ENCODE peak calls at places on chromosome X, in seven cellular contexts. U is uterus; I is stimulated activated CD4-positive, alpha-beta T cell treated with anti-CD3 and anti-CD28 coated beads, Interleukin-12 subunit alpha, Interleukin-12 subunit beta, amount 100 ng/mL, for 24 hours; M is EL; J is EH; W is mucosa of descending colon; E is activated CD4-positive, alpha-beta T cell treated with anti-CD3 and anti-CD28 coated beads for 4 hours. H is an unnamed sample.

GRCh38 chrX:123324628-123325027 is 140.6 kb downstream of the GRIA3 start:
- DNase-seq in M (peak), W (no peak), U (no peak), J (peak), I (no peak), E (no peak), H (peak)

GRCh38 chrX:151875270-151876026 is 37.2 kb upstream of the MAGEA4 start:
- DNase-seq in I (no peak), J (peak), W (no peak), E (no peak), U (no peak), M (no peak), H (no peak)

GRCh38 chrX:110210417-110211139 is 107.3 kb downstream of the AMMECR1 start:
- DNase-seq in E (no peak), I (no peak), M (peak), U (no peak), J (peak), W (no peak), H (peak)

GRCh38 chrX:21734175-21734574 is 23.7 kb downstream of the SMPX start:
- DNase-seq in J (no peak), E (no peak), U (no peak), W (no peak), M (no peak), I (no peak), H (no peak)

GRCh38 chrX:69100478-69100877 is 64.8 kb downstream of the PJA1 start:
- DNase-seq in E (no peak), I (no peak), W (no peak), M (no peak), J (no peak), U (no peak), H (no peak)

GRCh38 chrX:27619975-27620374 is 29.8 kb downstream of the DCAF8L2 start:
- DNase-seq in E (no peak), I (no peak), J (no peak), W (no peak), U (no peak), M (no peak), H (no peak)

GRCh38 chrX:9682456-9682855 is 83.2 kb downstream of the GPR143 start:
- DNase-seq in U (no peak), M (peak), I (no peak), J (peak), W (peak), E (no peak), H (no peak)

GRCh38 chrX:130769835-130770234 is 133.2 kb downstream of the ENOX2 start:
- DNase-seq in I (no peak), J (peak), U (no peak), M (no peak), E (no peak), W (no peak), H (no peak)

GRCh38 chrX:3820170-3820569 is 106.7 kb upstream of the PRKX start:
- DNase-seq in E (no peak), M (peak), I (no peak), J (peak), U (no peak), W (no peak), H (no peak)

GRCh38 chrX:42248226-42248625 is 324.9 kb upstream of the CASK start:
- DNase-seq in M (no peak), W (no peak), J (no peak), E (no peak), I (no peak), U (no peak), H (no peak)

GRCh38 chrX:49991718-49992117 is 69.3 kb downstream of the CLCN5 start:
- DNase-seq in I (no peak), M (no peak), W (no peak), J (no peak), E (no peak), U (no peak), H (no peak)

GRCh38 chrX:133191739-133192039 is 26.5 kb downstream of the TFDP3 start:
- DNase-seq in J (no peak), W (no peak), I (no peak), E (no peak), U (no peak), M (no peak), H (no peak)

GRCh38 chrX:136166221-136166855 is 19.0 kb downstream of the FHL1 start:
- DNase-seq in J (peak), I (no peak), E (no peak), M (peak), W (no peak), U (no peak), H (peak)

GRCh38 chrX:133985164-133986007 is at the start of gene GPC3:
- DNase-seq in E (peak), U (peak), I (peak), W (peak), M (no peak), J (peak), H (peak)

GRCh38 chrX:57821703-57822375 is 88.4 kb downstream of the ZXDA start:
- DNase-seq in J (peak), E (peak), I (no peak), M (peak), W (peak), U (no peak), H (peak)

GRCh38 chrX:72568406-72569092 is 4.1 kb downstream of the HDAC8 start:
- DNase-seq in J (peak), M (no peak), W (no peak), I (no peak), U (no peak), E (no peak), H (no peak)

GRCh38 chrX:13130776-13131175 is 86.4 kb upstream of the FAM9C start:
- DNase-seq in W (no peak), U (no peak), I (no peak), M (no peak), E (no peak), J (no peak), H (no peak)

GRCh38 chrX:140501940-140502468 is 2.9 kb downstream of the SOX3 start:
- DNase-seq in U (no peak), W (no peak), I (no peak), E (no peak), J (no peak), M (no peak), H (no peak)

H was measured in AG20443.